ENCODE peak calls at places on chromosomes 4 and X, in ten cellular contexts. R is D341Med, K is AG10803, S is NCI-H187, O is astrocyte of the spinal cord, A is fibroblast of lung, M is HEK293T, F is left lung, V is ELR, U is AG09319. L is an unnamed sample.

GRCh38 chr4:25799522-25799921 is 63.3 kb downstream of the SEL1L3 start:
- DNase-seq in R (peak), K (no peak), S (no peak), O (no peak), A (no peak), M (no peak), F (no peak), V (no peak), U (no peak), L (no peak)

GRCh38 chr4:7686166-7686870 is 251.6 kb upstream of the PSAPL1 start:
- DNase-seq in R (no peak), K (no peak), S (no peak), O (no peak), A (no peak), M (no peak), F (no peak), V (no peak), U (no peak), L (no peak)

GRCh38 chrX:2879670-2880069 is 49.5 kb downstream of the ARSD start:
- DNase-seq in R (no peak), K (no peak), S (no peak), O (no peak), A (no peak), M (no peak), F (no peak), V (no peak), U (no peak), L (no peak)

GRCh38 chr4:4948370-4948769 is 70.9 kb downstream of the CYTL1 start:
- DNase-seq in R (no peak), K (peak), S (no peak), O (no peak), A (no peak), M (no peak), F (no peak), V (no peak), U (no peak), L (no peak)

GRCh38 chr4:93827272-93827947 is 1.1 kb upstream of the ATOH1 start:
- DNase-seq in R (peak), K (no peak), S (no peak), O (no peak), A (no peak), M (peak), F (no peak), V (no peak), U (no peak), L (no peak)

GRCh38 chr4:93317046-93317445 is 511.5 kb upstream of the ATOH1 start:
- DNase-seq in R (no peak), K (no peak), S (no peak), O (no peak), A (no peak), M (no peak), F (no peak), V (no peak), U (no peak), L (no peak)

GRCh38 chrX:101025126-101025525 is 26.8 kb downstream of the TRMT2B start:
- DNase-seq in R (no peak), K (peak), S (no peak), O (no peak), A (no peak), M (no peak), F (no peak), V (peak), U (no peak), L (no peak)

GRCh38 chr4:41362647-41363383 is 106.1 kb downstream of the UCHL1 start:
- DNase-seq in R (peak), K (peak), S (no peak), O (no peak), A (no peak), M (no peak), F (no peak), V (no peak), U (no peak), L (no peak)

GRCh38 chr4:13543648-13544555 is at the start of gene NKX3-2:
- DNase-seq in R (peak), K (no peak), S (no peak), O (no peak), A (no peak), M (peak), F (no peak), V (peak), U (no peak), L (no peak)

GRCh38 chr4:1523907-1524636 is 117.8 kb upstream of the NKX1-1 start:
- DNase-seq in R (no peak), K (no peak), S (no peak), O (no peak), A (no peak), M (no peak), F (no peak), V (no peak), U (no peak), L (no peak)

GRCh38 chr4:141339966-141340365 is 119.3 kb downstream of the ZNF330 start:
- DNase-seq in R (no peak), K (peak), S (no peak), O (no peak), A (no peak), M (no peak), F (no peak), V (peak), U (no peak), L (no peak)

GRCh38 chr4:152072886-152073285 is 312.1 kb upstream of the GATB start:
- DNase-seq in R (no peak), K (no peak), S (no peak), O (no peak), A (no peak), M (no peak), F (no peak), V (no peak), U (no peak), L (no peak)

GRCh38 chrX:95956780-95957179 is 727.9 kb upstream of the DIAPH2 start:
- DNase-seq in R (no peak), K (no peak), S (no peak), O (no peak), A (no peak), M (no peak), F (no peak), V (no peak), U (no peak), L (no peak)

GRCh38 chrX:54529559-54530357 is at the start of gene GNL3L:
- DNase-seq in R (peak), K (peak), S (peak), O (peak), A (peak), M (peak), F (peak), V (peak), U (peak), L (peak)

GRCh38 chr4:80731436-80731835 is 299.1 kb upstream of the BMP3 start:
- DNase-seq in R (peak), K (no peak), S (no peak), O (no peak), A (no peak), M (no peak), F (no peak), V (no peak), U (no peak), L (no peak)

GRCh38 chr4:80365928-80366327 is 30.4 kb downstream of the CFAP299 start:
- DNase-seq in R (peak), K (peak), S (peak), O (peak), A (peak), M (peak), F (peak), V (peak), U (peak), L (peak)

GRCh38 chr4:2443061-2443730 is 24.4 kb downstream of the CFAP99 start:
- DNase-seq in R (no peak), K (no peak), S (no peak), O (no peak), A (no peak), M (no peak), F (no peak), V (no peak), U (no peak), L (no peak)

GRCh38 chr4:164221631-164222030 is 532.3 kb upstream of the SMIM31 start:
- DNase-seq in R (no peak), K (no peak), S (no peak), O (peak), A (no peak), M (no peak), F (no peak), V (peak), U (no peak), L (no peak)

GRCh38 chr4:86482851-86483490 is 111.1 kb upstream of the PTPN13 start:
- DNase-seq in R (no peak), K (no peak), S (no peak), O (peak), A (peak), M (peak), F (no peak), V (peak), U (no peak), L (no peak)

GRCh38 chr4:159003420-159004253 is 99.2 kb upstream of the RAPGEF2 start:
- DNase-seq in R (no peak), K (no peak), S (no peak), O (peak), A (no peak), M (no peak), F (no peak), V (peak), U (no peak), L (no peak)